ENCODE peak calls at places on chromosome 16, in ten cellular contexts. R is adipocyte, K is mammary epithelial cell, X is adrenal gland, I is right cardiac atrium, Z is IMR-90, N is upper lobe of right lung, W is ovary, T is stomach, P is HL-60. L is an unnamed sample.
A peak's percentile ranks its signal among the peaks of the same experiment; 100 is the strongest.

GRCh38 chr16:75244844-75245758 is 6.3 kb downstream of the BCAR1 start:
- DNase-seq in R (peak; percentile 95), K (peak; percentile 94), X (peak; percentile 85), I (peak; percentile 87), Z (peak; percentile 98), N (peak; percentile 90), W (peak; percentile 84), T (peak; percentile 94), P (no peak), L (peak; percentile 94)

GRCh38 chr16:4402439-4403132 is 13.8 kb downstream of the CORO7 start:
- DNase-seq in R (peak; percentile 93), K (peak; percentile 53), X (peak; percentile 87), I (peak; percentile 85), Z (peak; percentile 62), N (peak; percentile 92), W (peak; percentile 92), T (peak; percentile 87), P (peak; percentile 53), L (peak; percentile 99)

GRCh38 chr16:15754821-15755534 is 101.8 kb downstream of the MYH11 start:
- DNase-seq in R (no peak), K (peak; percentile 45), X (no peak), I (no peak), Z (no peak), N (no peak), W (no peak), T (no peak), P (no peak), L (no peak)

GRCh38 chr16:23518435-23518891 is 8.2 kb upstream of the GGA2 start:
- DNase-seq in R (peak; percentile 16), K (no peak), X (peak; percentile 29), I (no peak), Z (peak; percentile 32), N (no peak), W (no peak), T (no peak), P (peak; percentile 66), L (no peak)

GRCh38 chr16:9904526-9904925 is 277.7 kb downstream of the GRIN2A start:
- DNase-seq in R (no peak), K (no peak), X (no peak), I (no peak), Z (no peak), N (no peak), W (no peak), T (no peak), P (no peak), L (no peak)

GRCh38 chr16:88065747-88066142 is 114.5 kb downstream of the BANP start:
- DNase-seq in R (no peak), K (no peak), X (no peak), I (peak; percentile 7), Z (no peak), N (no peak), W (peak; percentile 25), T (no peak), P (no peak), L (no peak)

GRCh38 chr16:77171750-77172635 is 19.0 kb upstream of the MON1B start:
- DNase-seq in R (peak; percentile 83), K (peak; percentile 51), X (peak; percentile 53), I (no peak), Z (peak; percentile 59), N (no peak), W (no peak), T (no peak), P (peak; percentile 38), L (peak; percentile 41)

GRCh38 chr16:53142823-53143568 is 88.2 kb downstream of the CHD9 start:
- DNase-seq in R (no peak), K (peak; percentile 87), X (no peak), I (no peak), Z (peak; percentile 42), N (no peak), W (no peak), T (no peak), P (no peak), L (no peak)

GRCh38 chr16:11556945-11557720 is 29.6 kb downstream of the LITAF start:
- DNase-seq in R (no peak), K (no peak), X (no peak), I (no peak), Z (no peak), N (no peak), W (no peak), T (no peak), P (no peak), L (no peak)

GRCh38 chr16:19735074-19735867 is 17.2 kb downstream of the IQCK start:
- DNase-seq in R (no peak), K (no peak), X (peak; percentile 18), I (no peak), Z (no peak), N (no peak), W (no peak), T (peak; percentile 80), P (no peak), L (no peak)

GRCh38 chr16:24701521-24701951 is 27.9 kb upstream of the TNRC6A start:
- DNase-seq in R (peak; percentile 42), K (no peak), X (peak; percentile 4), I (no peak), Z (peak; percentile 51), N (no peak), W (no peak), T (no peak), P (no peak), L (no peak)

GRCh38 chr16:83958842-83959565 is 6.0 kb downstream of the OSGIN1 start:
- DNase-seq in R (no peak), K (no peak), X (no peak), I (no peak), Z (no peak), N (no peak), W (no peak), T (no peak), P (no peak), L (no peak)

GRCh38 chr16:68444058-68444657 is 4.2 kb downstream of the SMPD3 start:
- DNase-seq in R (peak; percentile 54), K (peak; percentile 20), X (peak; percentile 33), I (no peak), Z (peak; percentile 21), N (no peak), W (peak; percentile 59), T (peak; percentile 52), P (no peak), L (peak; percentile 79)

GRCh38 chr16:31400191-31400590 is 7.1 kb downstream of the ITGAD start:
- DNase-seq in R (no peak), K (no peak), X (no peak), I (no peak), Z (no peak), N (no peak), W (no peak), T (no peak), P (peak; percentile 88), L (no peak)

GRCh38 chr16:69820926-69821541 is 58.9 kb downstream of the WWP2 start:
- DNase-seq in R (peak; percentile 91), K (no peak), X (peak; percentile 85), I (no peak), Z (peak; percentile 24), N (no peak), W (no peak), T (peak; percentile 51), P (no peak), L (no peak)
- H3K4me3 ChIP-seq in R (no peak overlapping the region), K (no peak overlapping the region), X (no peak overlapping the region), I (no peak overlapping the region), Z (no peak overlapping the region), N (no peak overlapping the region), W (no peak overlapping the region), T (peak overlapping the region; percentile 13), P (no peak overlapping the region), L (no peak overlapping the region)

GRCh38 chr16:73053038-73053378 is 5.1 kb upstream of the ZFHX3 start:
- DNase-seq in R (no peak), K (no peak), X (no peak), I (no peak), Z (no peak), N (no peak), W (no peak), T (no peak), P (no peak), L (peak; percentile 65)

GRCh38 chr16:73050115-73051099 is 2.5 kb upstream of the ZFHX3 start:
- DNase-seq in R (no peak), K (no peak), X (peak; percentile 46), I (no peak), Z (no peak), N (no peak), W (no peak), T (no peak), P (no peak), L (no peak)

GRCh38 chr16:73052441-73053030 is 4.6 kb upstream of the ZFHX3 start:
- DNase-seq in R (no peak), K (no peak), X (no peak), I (no peak), Z (no peak), N (no peak), W (no peak), T (no peak), P (no peak), L (peak; percentile 70)

GRCh38 chr16:73051216-73051615 is 3.3 kb upstream of the ZFHX3 start:
- DNase-seq in R (no peak), K (no peak), X (no peak), I (no peak), Z (no peak), N (no peak), W (no peak), T (no peak), P (no peak), L (no peak)

GRCh38 chr16:73051903-73052302 is 4.0 kb upstream of the ZFHX3 start:
- DNase-seq in R (no peak), K (no peak), X (no peak), I (no peak), Z (peak; percentile 59), N (no peak), W (no peak), T (no peak), P (no peak), L (no peak)
- H3K27me3 ChIP-seq in R (no peaks in the 10 kb centered on the region), K (no peaks in the 10 kb centered on the region), X (no peaks in the 10 kb centered on the region), I (no peaks in the 10 kb centered on the region), Z (no peaks in the 10 kb centered on the region), N (no peaks in the 10 kb centered on the region), W (no peaks in the 10 kb centered on the region), T (no peaks in the 10 kb centered on the region), P (no peaks in the 10 kb centered on the region), L (peaks cover 66% of the 10 kb centered on the region)

GRCh38 chr16:48958681-48959080 is 323.0 kb downstream of the CBLN1 start:
- DNase-seq in R (no peak), K (no peak), X (no peak), I (no peak), Z (peak; percentile 64), N (no peak), W (no peak), T (no peak), P (no peak), L (no peak)
- H3K4me3 ChIP-seq in R (no peak overlapping the region), K (no peak overlapping the region), X (no peak overlapping the region), I (no peak overlapping the region), Z (no peak overlapping the region), N (no peak overlapping the region), W (no peak overlapping the region), T (no peak overlapping the region), P (no peak overlapping the region), L (no peak overlapping the region)

GRCh38 chr16:71626858-71627213 is 852 bp downstream of the MARVELD3 start:
- DNase-seq in R (no peak), K (peak; percentile 35), X (no peak), I (no peak), Z (no peak), N (peak; percentile 77), W (no peak), T (peak; percentile 36), P (no peak), L (peak; percentile 92)
- H3K27me3 ChIP-seq in R (peaks cover 13% of the 10 kb centered on the region), K (no peaks in the 10 kb centered on the region), X (peaks cover 18% of the 10 kb centered on the region), I (no peaks in the 10 kb centered on the region), Z (peaks cover 38% of the 10 kb centered on the region), N (peaks cover 24% of the 10 kb centered on the region), W (no peaks in the 10 kb centered on the region), T (peaks cover 24% of the 10 kb centered on the region), P (peaks cover 31% of the 10 kb centered on the region), L (peaks cover 14% of the 10 kb centered on the region)